ENCODE peak calls at places on chromosome 11, in nine cellular contexts. M, S, K, C, Q, F, D, H and T are unnamed samples. For H3K27me3, the result is how much of the 10 kb centered on the place peaks cover.

GRCh38 chr11:8138526-8138925 is 30.3 kb downstream of the RIC3 start:
- DNase-seq in M (no peak), F (no peak), K (no peak), S (no peak), Q (no peak), H (no peak), D (no peak), C (peak), T (peak)

GRCh38 chr11:103326070-103326794 is 217.0 kb downstream of the DYNC2H1 start:
- DNase-seq in H (peak), K (no peak), D (peak), F (peak), C (peak), M (peak), S (no peak), Q (peak), T (peak)

GRCh38 chr11:123061403-123062157 is at the start of gene HSPA8:
- DNase-seq in M (peak), D (peak), H (peak), Q (peak), C (peak), K (peak), S (peak), F (peak), T (peak)

GRCh38 chr11:119671048-119671447 is 58.0 kb downstream of the NECTIN1 start:
- DNase-seq in K (no peak), S (peak), D (no peak), F (peak), Q (peak), M (peak), C (no peak), H (no peak), T (no peak)

GRCh38 chr11:120391297-120391696 is 55.1 kb downstream of the ARHGEF12 start:
- DNase-seq in M (no peak), H (no peak), C (no peak), S (no peak), D (no peak), Q (no peak), K (no peak), F (no peak), T (no peak)

GRCh38 chr11:73976451-73977151 is 6.0 kb downstream of the UCP2 start:
- DNase-seq in C (no peak), S (no peak), Q (no peak), M (no peak), H (no peak), K (no peak), F (no peak), D (no peak), T (no peak)

GRCh38 chr11:63804259-63804658 is 9.0 kb upstream of the SPINDOC start:
- DNase-seq in M (no peak), D (no peak), F (no peak), H (no peak), S (no peak), K (no peak), C (peak), Q (no peak), T (peak)

GRCh38 chr11:65634140-65634436 is 3.8 kb upstream of the SIPA1 start:
- DNase-seq in S (no peak), Q (no peak), H (no peak), F (no peak), C (no peak), M (no peak), D (no peak), K (no peak), T (no peak)

GRCh38 chr11:117723625-117724024 is 73.4 kb downstream of the DSCAML1 start:
- DNase-seq in S (no peak), K (no peak), D (no peak), M (no peak), H (no peak), C (no peak), F (no peak), Q (peak), T (no peak)

GRCh38 chr11:19763315-19763714 is 50.7 kb downstream of the NAV2 start:
- DNase-seq in H (no peak), F (no peak), K (no peak), S (no peak), D (no peak), Q (no peak), M (no peak), C (no peak), T (no peak)

GRCh38 chr11:61908730-61909622 is 8.4 kb downstream of the RAB3IL1 start:
- DNase-seq in F (no peak), Q (no peak), C (no peak), M (no peak), D (no peak), S (peak), K (no peak), H (peak), T (no peak)

GRCh38 chr11:13215157-13215556 is 62.4 kb upstream of the BMAL1 start:
- DNase-seq in Q (no peak), H (no peak), K (no peak), F (no peak), S (no peak), D (no peak), C (peak), M (peak), T (no peak)

GRCh38 chr11:45110562-45110961 is 35.9 kb upstream of the PRDM11 start:
- DNase-seq in C (peak), D (peak), M (peak), K (no peak), F (peak), S (no peak), Q (peak), H (peak), T (peak)

GRCh38 chr11:11786234-11786633 is 55.5 kb upstream of the USP47 start:
- DNase-seq in C (peak), S (no peak), F (no peak), D (no peak), H (no peak), Q (no peak), M (no peak), K (no peak), T (no peak)

GRCh38 chr11:83475741-83476140 is 189.6 kb upstream of the CCDC90B start:
- DNase-seq in C (no peak), F (no peak), S (no peak), K (no peak), H (no peak), Q (no peak), D (no peak), M (no peak), T (no peak)

GRCh38 chr11:17897495-17897894 is 115.4 kb downstream of the SERGEF start:
- DNase-seq in F (no peak), D (no peak), Q (no peak), K (no peak), S (no peak), H (no peak), C (no peak), M (no peak), T (no peak)

GRCh38 chr11:88508808-88509581 is 171.5 kb upstream of the CTSC start:
- DNase-seq in Q (peak), K (no peak), D (no peak), C (no peak), H (no peak), S (peak), M (peak), F (no peak), T (no peak)

GRCh38 chr11:2382927-2383822 is 6.1 kb downstream of the CD81 start:
- DNase-seq in S (peak), D (no peak), Q (no peak), C (no peak), F (no peak), K (no peak), M (no peak), H (no peak), T (no peak)

GRCh38 chr11:18490319-18490718 is 34.7 kb downstream of the LDHAL6A start:
- DNase-seq in Q (no peak), K (no peak), C (no peak), M (no peak), S (no peak), D (no peak), H (no peak), F (no peak), T (no peak)

GRCh38 chr11:76803811-76804600 is 20.9 kb downstream of the TSKU start:
- DNase-seq in K (no peak), Q (no peak), C (no peak), F (peak), M (peak), S (no peak), D (no peak), H (no peak), T (no peak)

GRCh38 chr11:28697920-28698827 is 590.0 kb downstream of the METTL15 start:
- DNase-seq in H (peak), D (peak), C (peak), F (peak), Q (peak), K (no peak), M (peak), S (peak), T (peak)

GRCh38 chr11:2562181-2562581 is 117.4 kb downstream of the KCNQ1 start:
- DNase-seq in F (peak), C (no peak), D (no peak), K (no peak), S (no peak), M (no peak), Q (peak), H (no peak), T (no peak)

GRCh38 chr11:91199866-91200265 is 977.0 kb upstream of the CHORDC1 start:
- DNase-seq in Q (no peak), D (no peak), S (no peak), M (peak), H (no peak), C (no peak), K (no peak), F (no peak), T (no peak)

GRCh38 chr11:47765086-47765485 is 2.1 kb downstream of the FNBP4 start:
- DNase-seq in Q (no peak), S (no peak), K (no peak), D (no peak), C (no peak), M (peak), H (no peak), F (no peak), T (no peak)

GRCh38 chr11:61437496-61437895 is 7.6 kb downstream of the SDHAF2 start:
- DNase-seq in Q (no peak), D (no peak), M (no peak), S (no peak), K (no peak), C (no peak), F (no peak), H (no peak), T (no peak)

GRCh38 chr11:71136095-71136845 is 116.1 kb downstream of the SHANK2 start:
- DNase-seq in S (no peak), M (no peak), C (no peak), Q (no peak), K (no peak), D (no peak), F (no peak), H (no peak), T (no peak)

GRCh38 chr11:92828576-92828975 is 140.9 kb upstream of the MTNR1B start:
- DNase-seq in S (no peak), K (no peak), F (no peak), M (no peak), D (no peak), H (no peak), C (no peak), Q (peak), T (no peak)

GRCh38 chr11:117195208-117195607 is 4.0 kb upstream of the TAGLN start:
- DNase-seq in H (no peak), M (no peak), C (no peak), F (peak), Q (no peak), D (no peak), K (no peak), S (no peak), T (no peak)

GRCh38 chr11:6505577-6506240 is 8.6 kb downstream of the DNHD1 start:
- DNase-seq in S (no peak), M (peak), F (peak), D (peak), H (peak), C (peak), K (no peak), Q (no peak), T (peak)

GRCh38 chr11:89922195-89922660 is at the start of gene TRIM49D1:
- DNase-seq in K (no peak), D (no peak), F (no peak), Q (no peak), H (no peak), C (no peak), M (no peak), S (no peak), T (no peak)

GRCh38 chr11:112694813-112695212 is 266.4 kb upstream of the NCAM1 start:
- DNase-seq in F (no peak), C (peak), M (no peak), Q (no peak), H (no peak), S (no peak), D (peak), K (no peak), T (no peak)
- TF ChIP-seq CTCF in F (no peak), C (no peak), M (no peak), Q (no peak), H (no peak), S (no peak), D (peak), K (no peak), T (no peak)

GRCh38 chr11:60251485-60252207 is 8.7 kb upstream of the MS4A4E start:
- DNase-seq in F (peak), M (no peak), Q (no peak), D (no peak), H (peak), S (no peak), K (no peak), C (peak), T (no peak)
- H3K27me3 ChIP-seq in F (under half), M (under half), Q (under half), D (under half), H (under half), S (under half), K (under half), C (under half), T (under half)

DNA sequence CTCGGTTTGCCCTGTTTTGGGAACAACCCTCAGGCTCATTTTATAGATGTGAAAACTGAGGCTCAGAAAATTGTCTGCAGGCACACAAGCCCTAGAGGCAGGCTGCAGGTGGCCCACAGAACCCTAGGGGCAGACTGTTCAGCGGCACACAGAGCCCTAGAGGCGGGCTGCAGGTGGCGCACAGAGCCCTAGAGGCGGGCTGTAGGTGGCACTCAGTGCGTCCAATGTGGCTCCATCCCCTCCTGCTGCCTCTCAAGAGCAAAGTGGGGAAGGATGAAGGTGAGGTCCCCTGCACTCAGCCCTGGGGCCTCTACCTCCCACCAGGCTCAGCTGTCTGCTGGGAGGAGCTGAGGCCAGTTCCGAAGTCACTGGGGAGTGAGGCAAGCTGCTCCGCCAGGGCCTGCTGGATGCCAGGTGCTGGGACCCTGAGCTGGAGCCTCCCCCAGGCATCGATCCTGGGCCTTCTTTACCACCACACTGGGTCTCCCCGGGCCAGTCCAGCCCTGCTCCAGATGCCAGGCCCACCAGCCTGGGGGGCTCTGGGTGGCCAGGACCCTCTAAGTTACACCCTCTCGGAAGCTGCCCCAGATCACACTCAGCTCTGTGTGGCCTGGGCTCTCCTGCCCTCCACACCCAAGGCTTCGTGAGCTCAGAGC is 2.3 kb downstream of the ACY3 start:
- DNase-seq in C (no peak), S (no peak), H (peak), Q (no peak), K (no peak), M (no peak), F (peak), D (peak), T (no peak)
- TF ChIP-seq CTCF in C (no peak), S (no peak), H (peak), Q (peak), K (peak), M (no peak), F (peak), D (peak), T (no peak)

GRCh38 chr11:124865902-124866851 is 945 bp downstream of the ROBO3 start:
- DNase-seq in S (no peak), Q (peak), M (no peak), K (no peak), C (no peak), F (peak), D (peak), H (peak), T (no peak)
- H3K27me3 ChIP-seq in S (under half), Q (half or more), M (half or more), K (half or more), C (half or more), F (under half), D (under half), H (half or more), T (under half)

GRCh38 chr11:114226283-114226859 is 69.8 kb upstream of the NNMT start:
- DNase-seq in M (no peak), C (no peak), D (no peak), H (no peak), K (no peak), S (no peak), Q (no peak), F (no peak), T (no peak)

GRCh38 chr11:114230031-114230430 is 66.2 kb upstream of the NNMT start:
- DNase-seq in H (no peak), K (no peak), Q (no peak), F (no peak), C (no peak), D (no peak), S (no peak), M (no peak), T (no peak)

GRCh38 chr11:114229062-114229450 is 67.1 kb upstream of the NNMT start:
- DNase-seq in S (no peak), D (peak), C (no peak), M (no peak), Q (no peak), H (no peak), F (no peak), K (no peak), T (no peak)

GRCh38 chr11:114225662-114226061 is 70.5 kb upstream of the NNMT start:
- DNase-seq in F (no peak), C (no peak), K (no peak), M (no peak), Q (no peak), S (no peak), D (no peak), H (no peak), T (no peak)

GRCh38 chr11:114228401-114229061 is 67.7 kb upstream of the NNMT start:
- DNase-seq in H (no peak), Q (peak), K (no peak), F (no peak), S (no peak), C (no peak), D (peak), M (no peak), T (no peak)
- TF ChIP-seq CTCF in H (no peak), Q (no peak), K (no peak), F (no peak), S (no peak), C (no peak), D (peak), M (no peak), T (no peak)

GRCh38 chr11:72544589-72544988 is 110.3 kb upstream of the CLPB start:
- DNase-seq in Q (peak), D (no peak), M (no peak), H (no peak), K (no peak), S (no peak), C (no peak), F (no peak), T (no peak)

GRCh38 chr11:72543849-72544535 is 109.7 kb upstream of the CLPB start:
- DNase-seq in D (no peak), F (no peak), K (no peak), S (no peak), C (no peak), M (no peak), Q (peak), H (no peak), T (no peak)

DNA sequence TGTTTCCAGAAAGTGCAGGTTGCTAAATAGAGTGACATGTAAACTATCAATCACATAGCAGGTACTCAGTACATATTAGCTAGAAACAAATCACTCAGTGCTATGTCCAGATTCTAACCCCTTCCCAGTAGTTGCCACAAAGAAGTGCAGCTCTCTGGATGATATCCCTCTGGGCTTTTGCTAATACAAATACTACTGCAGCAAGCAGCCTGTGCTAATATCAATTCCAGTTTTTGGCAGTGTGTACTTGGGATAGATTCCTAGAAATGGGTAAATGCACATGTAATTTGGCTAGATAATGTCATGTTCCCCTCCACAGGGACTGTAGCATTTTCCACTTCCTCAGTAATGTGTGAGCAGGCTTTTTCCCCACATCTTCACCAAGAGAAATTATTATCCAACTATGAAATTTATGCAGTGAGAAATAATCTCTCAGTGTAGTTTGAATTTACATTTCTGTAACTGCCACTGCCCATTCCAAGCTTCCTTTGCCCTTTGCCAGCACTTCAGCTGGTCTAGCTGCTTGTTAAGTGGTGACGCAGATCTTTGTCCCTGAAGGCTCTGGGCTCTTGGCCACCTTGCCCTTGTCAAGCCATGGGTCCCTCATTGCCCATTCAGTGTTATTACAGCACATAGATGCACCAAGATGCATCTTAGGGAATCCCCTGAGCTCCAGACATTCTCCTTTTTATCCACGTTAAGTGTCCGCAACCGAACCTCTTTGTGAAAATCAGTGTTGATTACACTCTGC is 107.1 kb upstream of the CLPB start:
- DNase-seq in C (no peak), F (peak), K (no peak), D (no peak), M (no peak), H (no peak), S (no peak), Q (no peak), T (no peak)
- H3K27me3 ChIP-seq in C (under half), F (under half), K (under half), D (under half), M (under half), H (under half), S (under half), Q (under half), T (under half)